ENCODE peak calls at places on chromosomes 4 and X, in seven cellular contexts. W, V, E, U, D, T and P are unnamed samples.

GRCh38 chr4:40314951-40315350 is 20.2 kb upstream of the CHRNA9 start:
- DNase-seq in W (no peak), V (no peak), E (no peak), U (no peak), D (no peak), T (no peak), P (no peak)

GRCh38 chrX:54422168-54422567 is 18.0 kb upstream of the TSR2 start:
- DNase-seq in W (no peak), V (no peak), E (no peak), U (no peak), D (peak; percentile 38), T (no peak), P (no peak)

GRCh38 chrX:69146739-69147138 is 18.5 kb downstream of the PJA1 start:
- DNase-seq in W (no peak), V (no peak), E (no peak), U (no peak), D (no peak), T (no peak), P (no peak)

GRCh38 chr4:81421346-81422218 is 50.1 kb downstream of the RASGEF1B start:
- DNase-seq in W (peak; percentile 56), V (no peak), E (peak; percentile 79), U (no peak), D (no peak), T (peak; percentile 26), P (no peak)

GRCh38 chr4:144801731-144802130 is 155.8 kb downstream of the HHIP start:
- DNase-seq in W (no peak), V (no peak), E (no peak), U (no peak), D (no peak), T (no peak), P (no peak)

GRCh38 chrX:100208076-100208475 is 202.0 kb downstream of the PCDH19 start:
- DNase-seq in W (no peak), V (no peak), E (no peak), U (no peak), D (no peak), T (no peak), P (no peak)

GRCh38 chr4:114257516-114257915 is 278.1 kb upstream of the ARSJ start:
- DNase-seq in W (peak; percentile 79), V (no peak), E (no peak), U (no peak), D (no peak), T (no peak), P (no peak)

GRCh38 chrX:65536291-65536690 is 1.7 kb upstream of the LAS1L start:
- DNase-seq in W (no peak), V (no peak), E (no peak), U (no peak), D (no peak), T (no peak), P (no peak)

GRCh38 chrX:128287693-128288092 is 235.5 kb upstream of the ACTRT1 start:
- DNase-seq in W (no peak), V (no peak), E (no peak), U (no peak), D (no peak), T (no peak), P (no peak)

GRCh38 chrX:20309796-20310195 is 43.1 kb upstream of the RPS6KA3 start:
- DNase-seq in W (peak; percentile 73), V (no peak), E (no peak), U (no peak), D (no peak), T (no peak), P (no peak)
- TF ChIP-seq RFX5 in W (no peak), V (no peak), E (no peak), U (no peak), D (no peak), T (no peak), P (no peak)

DNA sequence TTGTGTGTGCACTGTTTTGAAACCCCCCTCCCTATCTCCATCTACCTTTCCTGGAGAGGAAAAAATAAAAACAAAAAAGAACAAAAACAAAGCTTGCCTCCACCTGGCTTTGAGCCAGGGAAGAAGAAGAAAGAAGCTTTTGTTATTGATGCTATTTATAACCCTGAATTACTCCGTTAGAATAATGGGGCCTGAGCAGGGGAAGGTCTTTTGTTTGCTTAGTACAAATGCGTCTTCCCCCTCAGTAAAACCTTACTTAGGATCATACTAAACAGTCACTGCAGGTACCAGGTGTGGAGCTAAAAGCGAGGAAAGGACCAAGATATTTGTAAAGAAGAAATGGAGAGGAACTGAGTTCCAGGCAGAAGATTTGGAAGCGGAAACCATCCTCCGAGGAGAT is 352.1 kb downstream of the KCNIP4 start:
- DNase-seq in W (no peak), V (no peak), E (no peak), U (no peak), D (no peak), T (no peak), P (no peak)
- TF ChIP-seq RFX5 in W (no peak), V (no peak), E (no peak), U (no peak), D (no peak), T (no peak), P (no peak)

GRCh38 chr4:79198886-79199591 is 126.8 kb downstream of the NAA11 start:
- DNase-seq in W (no peak), V (no peak), E (peak; percentile 72), U (no peak), D (no peak), T (no peak), P (no peak)
- TF ChIP-seq RFX5 in W (no peak), V (no peak), E (no peak), U (no peak), D (no peak), T (no peak), P (no peak)

GRCh38 chrX:110318664-110318968 is 731 bp upstream of the AMMECR1 start:
- DNase-seq in W (no peak), V (no peak), E (no peak), U (peak; percentile 17), D (no peak), T (no peak), P (no peak)
- TF ChIP-seq RFX5 in W (no peak), V (no peak), E (no peak), U (no peak), D (no peak), T (no peak), P (no peak)

GRCh38 chrX:53223955-53224859 is 800 bp downstream of the KDM5C start:
- DNase-seq in W (peak; percentile 85), V (peak; percentile 44), E (peak; percentile 45), U (peak; percentile 35), D (peak; percentile 13), T (no peak), P (peak; percentile 58)
- TF ChIP-seq RFX5 in W (no peak), V (no peak), E (no peak), U (no peak), D (no peak), T (no peak), P (no peak)

DNA sequence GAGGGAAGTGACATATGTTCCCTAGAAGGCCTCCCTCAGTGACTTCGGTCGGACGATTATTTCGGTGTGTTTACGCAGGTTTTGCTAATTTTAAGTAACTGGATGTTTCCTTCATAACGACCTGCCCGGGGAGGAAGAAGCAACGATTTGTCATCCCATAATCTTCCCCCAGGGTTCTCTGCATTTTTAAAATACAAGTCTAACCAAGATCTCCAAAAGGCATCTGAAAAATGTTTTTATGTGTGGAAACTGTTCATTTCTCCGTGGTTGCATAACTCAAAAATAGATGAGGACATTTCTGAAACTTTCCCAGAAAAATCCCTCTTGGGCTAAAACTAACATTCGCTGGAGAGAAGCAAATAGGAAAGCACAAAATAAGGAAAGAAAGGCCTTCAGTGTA is 195.4 kb downstream of the SHOX start:
- DNase-seq in W (no peak), V (peak; percentile 10), E (no peak), U (no peak), D (no peak), T (no peak), P (no peak)
- TF ChIP-seq RFX5 in W (no peak), V (no peak), E (no peak), U (no peak), D (no peak), T (no peak), P (no peak)

GRCh38 chrX:38462257-38462656 is 99.1 kb upstream of the TSPAN7 start:
- DNase-seq in W (no peak), V (no peak), E (no peak), U (no peak), D (no peak), T (no peak), P (no peak)

GRCh38 chrX:38452603-38453002 is 100.2 kb downstream of the OTC start:
- DNase-seq in W (no peak), V (no peak), E (no peak), U (no peak), D (no peak), T (no peak), P (no peak)

DNA sequence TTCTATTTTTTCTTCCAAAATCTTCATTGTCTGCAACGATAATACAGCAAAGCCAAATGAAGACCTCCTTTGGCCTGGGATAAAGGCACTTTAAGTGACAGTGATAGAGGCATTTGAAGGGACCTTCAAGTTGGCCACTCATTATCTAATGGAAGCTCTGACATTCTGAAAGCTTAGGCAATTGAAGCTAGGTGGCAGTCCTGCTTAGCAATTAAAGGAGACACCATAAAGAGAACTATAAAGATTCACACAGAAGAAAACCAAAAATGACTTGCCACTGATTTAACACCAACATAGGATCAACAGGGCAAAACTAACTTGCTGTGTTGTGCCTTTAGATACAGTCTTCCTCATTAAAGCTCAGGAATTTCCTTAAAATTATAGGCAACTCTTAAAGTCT is 103.3 kb upstream of the TSPAN7 start:
- DNase-seq in W (no peak), V (no peak), E (no peak), U (no peak), D (no peak), T (no peak), P (no peak)
- TF ChIP-seq RFX5 in W (no peak), V (no peak), E (no peak), U (no peak), D (no peak), T (no peak), P (no peak)

GRCh38 chrX:71082253-71082652 is 13.4 kb upstream of the FOXO4 start:
- DNase-seq in W (no peak), V (no peak), E (no peak), U (no peak), D (no peak), T (no peak), P (no peak)

GRCh38 chrX:71082778-71083177 is 12.9 kb upstream of the FOXO4 start:
- DNase-seq in W (no peak), V (no peak), E (no peak), U (no peak), D (no peak), T (no peak), P (no peak)

GRCh38 chrX:71085900-71086299 is 9.8 kb upstream of the FOXO4 start:
- DNase-seq in W (no peak), V (no peak), E (no peak), U (no peak), D (no peak), T (no peak), P (no peak)

GRCh38 chrX:71081348-71082148 is 13.4 kb upstream of the SNX12 start:
- DNase-seq in W (peak; percentile 45), V (no peak), E (no peak), U (no peak), D (peak; percentile 81), T (no peak), P (no peak)
- TF ChIP-seq RFX5 in W (no peak), V (no peak), E (no peak), U (no peak), D (no peak), T (no peak), P (no peak)